ENCODE peak calls at places on chromosomes 13 and 19, in six cellular contexts. T, V, Y, F, U and C are unnamed samples.

GRCh38 chr13:106385669-106386068 is 149.8 kb downstream of the EFNB2 start:
- DNase-seq in Y (no peak), U (no peak), T (no peak), F (no peak), V (no peak), C (no peak)

GRCh38 chr13:101424381-101425155 is 8.3 kb upstream of the NALCN start:
- DNase-seq in U (peak), F (no peak), V (no peak), T (no peak), Y (no peak), C (no peak)

GRCh38 chr19:45450042-45450380 is 17.8 kb upstream of the FOSB start:
- DNase-seq in V (no peak), F (no peak), T (no peak), U (no peak), Y (no peak), C (no peak)

GRCh38 chr13:112895521-112896465 is 73.2 kb upstream of the MCF2L start:
- DNase-seq in Y (no peak), T (no peak), V (no peak), U (no peak), F (no peak), C (no peak)

GRCh38 chr13:96982672-96983071 is 11.6 kb downstream of the OXGR1 start:
- DNase-seq in F (no peak), V (no peak), U (peak), Y (no peak), T (no peak), C (no peak)

GRCh38 chr19:41913476-41914190 is 14.6 kb downstream of the ERFL start:
- DNase-seq in V (no peak), T (no peak), Y (no peak), F (no peak), U (no peak), C (no peak)

GRCh38 chr13:91576590-91576989 is 178.2 kb downstream of the GPC5 start:
- DNase-seq in T (no peak), Y (no peak), V (no peak), U (no peak), F (no peak), C (no peak)

GRCh38 chr19:41927810-41928192 is 448 bp downstream of the ERFL start:
- DNase-seq in Y (no peak), T (no peak), F (peak), U (no peak), V (no peak), C (no peak)

GRCh38 chr19:29478578-29479565 is 46.9 kb upstream of the VSTM2B start:
- DNase-seq in Y (no peak), F (peak), V (no peak), T (no peak), U (no peak), C (peak)

GRCh38 chr19:3383121-3383722 is 16.8 kb downstream of the NFIC start:
- DNase-seq in F (no peak), T (no peak), Y (peak), V (no peak), U (no peak), C (peak)

GRCh38 chr19:43774103-43774939 is 6.5 kb downstream of the KCNN4 start:
- DNase-seq in T (peak), U (no peak), F (peak), Y (no peak), V (no peak), C (no peak)

GRCh38 chr19:39297931-39298634 is 1.9 kb downstream of the IFNL1 start:
- DNase-seq in T (no peak), U (no peak), F (no peak), Y (no peak), V (no peak), C (no peak)

GRCh38 chr19:17519967-17520366 is 8.5 kb downstream of the PGLS start:
- DNase-seq in Y (no peak), V (no peak), F (no peak), T (no peak), U (peak), C (no peak)

GRCh38 chr13:40130871-40131636 is 475.6 kb downstream of the COG6 start:
- DNase-seq in F (no peak), U (peak), V (no peak), T (no peak), Y (no peak), C (no peak)

GRCh38 chr19:15010497-15011255 is 31.0 kb upstream of the SLC1A6 start:
- DNase-seq in T (no peak), Y (no peak), V (no peak), F (no peak), U (no peak), C (no peak)

GRCh38 chr13:112244495-112245177 is 131.5 kb upstream of the SPACA7 start:
- DNase-seq in F (no peak), Y (no peak), T (no peak), U (no peak), V (no peak), C (no peak)

GRCh38 chr19:52679598-52679997 is 41.4 kb upstream of the ZNF83 start:
- DNase-seq in T (no peak), Y (no peak), V (no peak), F (peak), U (no peak), C (no peak)

GRCh38 chr13:31174018-31174417 is 12.3 kb upstream of the HSPH1 start:
- DNase-seq in U (peak), F (no peak), V (no peak), T (peak), Y (no peak), C (no peak)

GRCh38 chr13:39897636-39898035 is 242.2 kb downstream of the COG6 start:
- DNase-seq in U (peak), V (no peak), Y (no peak), T (no peak), F (no peak), C (no peak)

GRCh38 chr13:73334459-73334858 is 275.7 kb downstream of the KLF5 start:
- DNase-seq in U (no peak), V (no peak), T (peak), F (no peak), Y (no peak), C (no peak)

GRCh38 chr13:51849145-51850101 is 4.4 kb upstream of the TMEM272 start:
- DNase-seq in F (peak), U (peak), Y (no peak), T (no peak), V (no peak), C (peak)

GRCh38 chr19:18108897-18109296 is 11.3 kb downstream of the MAST3 start:
- DNase-seq in U (no peak), T (no peak), Y (no peak), V (no peak), F (no peak), C (no peak)

GRCh38 chr13:41562083-41562482 is 104.7 kb downstream of the RGCC start:
- DNase-seq in T (peak), U (peak), V (peak), Y (no peak), F (no peak), C (no peak)

GRCh38 chr13:44159633-44160279 is 213.9 kb upstream of the SERP2 start:
- DNase-seq in U (peak), Y (no peak), F (no peak), T (no peak), V (no peak), C (no peak)

GRCh38 chr13:76887070-76887563 is 912 bp upstream of the KCTD12 start:
- DNase-seq in T (no peak), F (peak), U (no peak), V (no peak), Y (no peak), C (no peak)

GRCh38 chr13:33341861-33342452 is 56.4 kb upstream of the STARD13 start:
- DNase-seq in Y (no peak), F (no peak), V (no peak), U (no peak), T (no peak), C (no peak)

GRCh38 chr19:18007939-18008673 is at the start of gene ARRDC2:
- DNase-seq in U (peak), T (peak), V (peak), F (peak), Y (peak), C (peak)

GRCh38 chr19:49119411-49120324 is at the start of gene PPFIA3:
- DNase-seq in V (peak), F (peak), U (peak), Y (peak), T (peak), C (no peak)

GRCh38 chr19:5115771-5116202 is 146.9 kb downstream of the KDM4B start:
- DNase-seq in Y (no peak), U (peak), F (no peak), T (no peak), V (no peak), C (no peak)

GRCh38 chr13:100108913-100109507 is 20.1 kb downstream of the PCCA start:
- DNase-seq in T (no peak), V (no peak), Y (no peak), U (no peak), F (no peak), C (no peak)

GRCh38 chr19:35211545-35212230 is 16.9 kb downstream of the FAM187B start:
- DNase-seq in T (no peak), U (no peak), F (no peak), Y (peak), V (peak), C (no peak)

GRCh38 chr19:42131149-42132029 is 857 bp downstream of the POU2F2 start:
- DNase-seq in U (no peak), Y (no peak), F (no peak), V (no peak), T (no peak), C (no peak)

GRCh38 chr13:77207943-77208342 is 119.0 kb downstream of the MYCBP2 start:
- DNase-seq in U (peak), V (no peak), T (peak), F (no peak), Y (no peak), C (no peak)

GRCh38 chr13:102097708-102098107 is 304.1 kb downstream of the FGF14 start:
- DNase-seq in T (no peak), V (no peak), U (no peak), F (no peak), Y (no peak), C (no peak)

GRCh38 chr13:94154362-94154761 is 325.1 kb downstream of the DCT start:
- DNase-seq in T (peak), F (no peak), V (peak), Y (peak), U (peak), C (no peak)

GRCh38 chr19:6258812-6259311 is 20.9 kb downstream of the MLLT1 start:
- DNase-seq in U (no peak), Y (no peak), F (no peak), T (no peak), V (no peak), C (no peak)

GRCh38 chr13:35349673-35350278 is 126.7 kb downstream of the MAB21L1 start:
- DNase-seq in T (no peak), V (no peak), U (peak), Y (no peak), F (no peak), C (peak)

GRCh38 chr13:40536443-40537113 is 129.9 kb downstream of the FOXO1 start:
- DNase-seq in Y (no peak), V (no peak), U (no peak), F (no peak), T (no peak), C (no peak)

GRCh38 chr19:38917921-38918491 is 6.0 kb upstream of the CCER2 start:
- DNase-seq in F (peak), U (no peak), V (no peak), T (no peak), Y (no peak), C (no peak)

DNA sequence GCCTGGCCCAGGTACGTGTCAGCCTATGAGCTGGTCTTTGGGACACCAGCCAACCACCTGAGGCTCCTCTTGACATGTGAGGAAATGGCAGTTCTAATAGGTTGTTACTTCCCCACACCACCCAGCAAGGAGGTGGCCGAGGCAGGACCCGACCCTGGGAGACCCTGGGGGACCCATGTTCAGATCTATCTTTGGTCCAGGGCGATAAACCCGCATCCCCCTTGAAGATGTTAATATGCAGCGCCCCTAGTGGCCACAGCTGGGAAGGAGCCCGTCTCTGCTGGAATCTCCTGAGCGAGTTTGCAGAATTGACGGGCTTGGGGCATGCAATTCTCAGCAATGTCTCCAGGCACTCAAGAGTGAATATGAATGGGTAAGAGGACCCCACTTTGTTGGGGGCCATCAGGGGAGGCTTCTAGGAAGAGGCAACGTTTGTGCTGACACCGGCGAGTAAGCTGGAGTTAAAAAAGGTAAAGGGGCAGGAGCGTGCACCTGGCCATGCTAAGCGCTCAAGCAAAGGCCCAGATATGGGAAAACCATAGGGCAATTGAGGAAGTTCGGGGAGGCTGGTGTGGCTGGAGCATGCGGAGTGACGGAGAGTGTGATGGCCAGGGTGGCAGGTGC is 1.5 kb upstream of the MYO1F start:
- DNase-seq in F (peak), T (peak), U (peak), V (peak), Y (peak), C (peak)
- TF ChIP-seq CTCF in F (peak), T (peak), U (peak), V (peak), Y (peak), C (peak)

DNA sequence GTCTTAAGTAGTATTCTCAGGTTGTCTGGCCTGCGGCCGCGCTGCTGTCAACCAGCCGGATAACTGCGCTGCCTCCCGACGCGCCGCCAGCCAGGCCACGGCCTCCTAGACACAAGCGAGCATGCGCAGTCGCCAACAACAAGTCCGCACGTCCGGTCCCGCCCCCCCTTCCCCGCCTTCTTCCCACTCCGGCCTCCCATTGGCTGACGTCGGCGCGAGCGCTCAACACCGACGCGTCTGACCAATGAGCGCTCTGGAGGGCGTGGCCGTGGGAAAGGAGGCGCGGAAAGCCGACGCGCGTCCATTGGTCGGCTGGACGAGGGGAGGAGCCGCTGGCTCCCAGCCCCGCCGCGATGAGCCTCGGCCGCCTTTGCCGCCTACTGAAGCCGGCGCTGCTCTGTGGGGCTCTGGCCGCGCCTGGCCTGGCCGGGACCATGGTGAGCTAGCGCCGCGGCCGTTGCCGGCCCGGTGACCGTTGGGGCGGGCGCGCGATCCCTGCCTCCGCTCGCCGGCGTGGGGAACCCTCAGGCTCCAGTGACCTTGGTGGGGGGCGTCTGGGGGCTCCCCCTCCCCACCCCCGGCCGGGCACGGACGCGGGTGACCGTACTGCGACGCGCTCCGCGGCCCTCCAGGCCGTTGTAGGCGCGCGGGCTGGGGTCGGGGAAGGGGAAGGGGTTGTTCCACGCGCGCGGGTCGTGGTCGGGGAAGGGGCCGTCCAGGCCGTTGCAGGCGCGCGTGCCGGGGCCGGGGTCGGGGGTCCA is at the start of gene GPX4:
- DNase-seq in F (peak), Y (peak), V (peak), U (peak), T (peak), C (peak)
- TF ChIP-seq CTCF in F (no peak), Y (peak), V (no peak), U (no peak), T (no peak), C (no peak)

DNA sequence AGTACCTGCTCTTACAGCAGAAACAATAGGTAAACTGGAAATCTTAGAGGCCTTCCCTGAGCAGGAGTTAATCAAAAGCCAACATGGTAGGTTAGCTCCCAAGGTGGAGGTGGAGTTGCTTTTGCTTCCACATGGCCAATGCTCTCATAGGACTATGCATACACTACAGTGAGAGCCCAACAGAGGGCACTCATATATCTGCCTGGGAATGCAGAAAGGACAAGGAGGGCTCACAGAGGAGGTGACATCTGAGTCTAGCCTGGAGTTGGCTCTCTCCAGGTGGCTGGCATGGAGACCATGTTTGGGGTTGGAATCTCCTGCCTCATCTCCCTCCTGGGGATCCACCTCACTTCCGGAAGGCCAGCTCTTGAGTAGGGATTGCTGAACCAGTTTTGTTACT is 34.6 kb downstream of the ATP8A2 start:
- DNase-seq in V (no peak), U (no peak), F (no peak), T (no peak), Y (no peak), C (no peak)
- TF ChIP-seq CTCF in V (no peak), U (no peak), F (no peak), T (no peak), Y (no peak), C (no peak)

DNA sequence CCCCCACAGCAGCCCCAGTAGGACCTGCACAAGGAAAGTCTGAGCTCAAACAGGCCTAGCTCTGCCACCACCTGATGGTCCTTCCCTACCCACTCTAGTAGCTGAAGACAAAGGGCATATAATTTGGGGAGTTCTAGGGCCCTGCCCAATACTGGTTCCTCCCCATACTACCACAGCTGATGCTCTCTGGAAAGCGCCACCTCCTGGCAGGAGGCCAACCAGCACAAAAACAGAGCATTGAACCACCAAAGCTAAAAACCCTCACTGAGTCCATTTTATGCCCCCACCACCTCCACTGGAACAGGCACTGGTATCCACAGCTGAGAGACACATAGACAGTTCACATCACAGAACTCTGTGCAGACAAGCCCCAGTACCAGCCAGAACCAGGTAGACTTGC is 1276.8 kb downstream of the OLFM4 start:
- DNase-seq in V (no peak), Y (no peak), T (no peak), U (no peak), F (no peak), C (no peak)
- TF ChIP-seq CTCF in V (no peak), Y (no peak), T (no peak), U (no peak), F (no peak), C (no peak)

GRCh38 chr19:12163841-12164240 is 945 bp downstream of the ZNF136 start:
- DNase-seq in V (no peak), U (peak), Y (no peak), F (peak), T (no peak), C (peak)

GRCh38 chr19:12166596-12166995 is 3.7 kb downstream of the ZNF136 start:
- DNase-seq in F (no peak), T (no peak), Y (no peak), V (no peak), U (no peak), C (no peak)

GRCh38 chr19:12159773-12160414 is 3.0 kb upstream of the ZNF136 start:
- DNase-seq in F (peak), U (no peak), V (no peak), T (no peak), Y (no peak), C (no peak)

GRCh38 chr19:12162513-12162881 is 399 bp upstream of the ZNF136 start:
- DNase-seq in Y (no peak), F (no peak), T (no peak), V (no peak), U (peak), C (no peak)

DNA sequence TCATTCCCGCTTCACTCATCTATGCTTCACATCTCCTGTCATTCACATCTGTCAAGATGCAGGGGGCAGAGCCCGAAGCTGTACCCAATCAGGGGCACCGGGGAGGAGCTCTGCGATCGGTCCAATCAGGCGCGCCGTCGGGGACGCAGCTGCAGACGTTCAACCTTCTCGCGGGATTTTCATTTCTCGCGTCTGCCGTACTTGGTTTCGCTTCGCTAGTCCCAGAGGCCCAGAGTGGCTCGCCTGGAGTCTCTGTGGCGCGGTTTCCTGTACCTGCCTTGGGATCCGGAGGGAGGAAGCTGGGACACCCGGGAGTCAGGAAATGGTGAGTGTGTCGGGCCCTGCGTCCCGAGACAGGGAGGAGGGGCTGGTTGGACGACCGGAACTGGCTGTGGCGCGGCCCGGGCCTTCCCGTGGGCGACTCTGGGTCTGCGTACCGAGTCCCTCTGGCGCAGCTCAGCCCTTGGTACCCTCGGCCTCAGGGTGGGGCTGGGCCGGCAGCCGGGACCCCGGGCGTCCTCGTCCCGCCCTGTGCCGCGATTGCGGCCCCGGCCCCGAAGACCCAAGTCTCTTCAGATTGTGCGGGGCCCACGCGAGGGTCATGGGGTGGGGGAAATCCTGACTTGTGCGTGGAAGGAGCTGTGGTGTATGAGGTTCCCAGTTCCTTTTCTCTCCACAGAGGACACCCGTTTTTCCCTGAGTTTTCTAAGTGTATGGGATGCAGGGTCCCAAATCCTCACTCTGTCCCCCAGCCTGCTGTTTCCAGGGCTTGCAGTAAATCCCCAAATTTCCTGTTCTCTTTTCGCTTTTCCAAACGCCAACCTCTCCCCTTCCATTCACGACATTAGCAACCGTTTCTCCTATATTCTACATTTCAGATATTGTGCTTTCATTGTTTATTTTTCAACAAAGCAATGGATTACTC is at the start of gene ZNF136:
- DNase-seq in T (peak), V (peak), F (peak), Y (peak), U (peak), C (peak)
- TF ChIP-seq CTCF in T (no peak), V (no peak), F (no peak), Y (no peak), U (no peak), C (no peak)

GRCh38 chr13:36817996-36818395 is 1.0 kb upstream of the RFXAP start:
- DNase-seq in V (no peak), F (no peak), U (no peak), T (no peak), Y (no peak), C (no peak)
- TF ChIP-seq CTCF in V (no peak), F (no peak), U (no peak), T (peak), Y (no peak), C (no peak)